ENCODE peak calls at places on chromosome 22, in five cellular contexts. A is NCI-H774; Y is AG08395; E is breast epithelium; T is CD8-positive, alpha-beta memory T cell. R is an unnamed sample.

GRCh38 chr22:25110846-25111578 is 88.6 kb upstream of the CRYBB3 start:
- DNase-seq in A (peak), Y (peak), E (peak), T (peak), R (peak)

GRCh38 chr22:46473021-46473779 is 64.2 kb downstream of the CELSR1 start:
- DNase-seq in A (no peak), Y (no peak), E (no peak), T (no peak), R (no peak)

GRCh38 chr22:41478891-41479521 is 10.1 kb downstream of the ACO2 start:
- DNase-seq in A (no peak), Y (no peak), E (no peak), T (no peak), R (no peak)

GRCh38 chr22:28232231-28232630 is 313.2 kb upstream of the PITPNB start:
- DNase-seq in A (no peak), Y (no peak), E (no peak), T (no peak), R (no peak)

GRCh38 chr22:35257002-35257320 is 332 bp upstream of the HMGXB4 start:
- DNase-seq in A (no peak), Y (no peak), E (no peak), T (no peak), R (no peak)

GRCh38 chr22:30348837-30349236 is 7.9 kb downstream of the SF3A1 start:
- DNase-seq in A (no peak), Y (peak), E (no peak), T (no peak), R (no peak)

GRCh38 chr22:22110548-22111266 is 128.1 kb upstream of the TOP3B start:
- DNase-seq in A (no peak), Y (peak), E (no peak), T (no peak), R (peak)

GRCh38 chr22:29690481-29690880 is 29.3 kb upstream of the CABP7 start:
- DNase-seq in A (no peak), Y (no peak), E (no peak), T (no peak), R (no peak)

GRCh38 chr22:25366408-25366807 is 147.0 kb downstream of the CRYBB2 start:
- DNase-seq in A (no peak), Y (no peak), E (no peak), T (no peak), R (no peak)

GRCh38 chr22:19843107-19843856 is 11.4 kb downstream of the GNB1L start:
- DNase-seq in A (no peak), Y (no peak), E (no peak), T (no peak), R (no peak)

GRCh38 chr22:47625531-47626427 is 863.3 kb downstream of the TBC1D22A start:
- DNase-seq in A (no peak), Y (no peak), E (no peak), T (no peak), R (no peak)

GRCh38 chr22:20514658-20515406 is 7.4 kb downstream of the MED15 start:
- DNase-seq in A (no peak), Y (peak), E (no peak), T (no peak), R (peak)

R was measured in AG08396.